ENCODE peak calls at places on chromosomes 6 and 20, in seven cellular contexts. One of them, this sample, is unnamed.

GRCh38 chr6:101537917-101538316 is 144.4 kb downstream of the GRIK2 start:
- DNase-seq in MG63: no peak
- DNase-seq in HCT116: no peak
- DNase-seq in fibroblast of villous mesenchyme: no peak
- DNase-seq in fibroblast of lung: no peak
- DNase-seq in brain microvascular endothelial cell: no peak
- DNase-seq in body of pancreas: no peak
- DNase-seq in this sample: no peak

GRCh38 chr6:106974999-106975698 is 620 bp upstream of the CD24 start:
- DNase-seq in fibroblast of lung: peak
- DNase-seq in body of pancreas: peak
- DNase-seq in brain microvascular endothelial cell: no peak
- DNase-seq in HCT116: no peak
- DNase-seq in fibroblast of villous mesenchyme: no peak
- DNase-seq in MG63: peak
- DNase-seq in this sample: peak

GRCh38 chr6:45619211-45619760 is 241.6 kb upstream of the SUPT3H start:
- DNase-seq in MG63: no peak
- DNase-seq in body of pancreas: no peak
- DNase-seq in fibroblast of lung: peak
- DNase-seq in HCT116: no peak
- DNase-seq in fibroblast of villous mesenchyme: no peak
- DNase-seq in brain microvascular endothelial cell: no peak
- DNase-seq in this sample: no peak

GRCh38 chr20:23157741-23158140 is 71.6 kb upstream of the CD93 start:
- DNase-seq in fibroblast of lung: peak
- DNase-seq in body of pancreas: no peak
- DNase-seq in MG63: no peak
- DNase-seq in brain microvascular endothelial cell: no peak
- DNase-seq in fibroblast of villous mesenchyme: no peak
- DNase-seq in HCT116: no peak
- DNase-seq in this sample: no peak

GRCh38 chr6:143803769-143804540 is 39.2 kb upstream of the LTV1 start:
- DNase-seq in fibroblast of villous mesenchyme: no peak
- DNase-seq in brain microvascular endothelial cell: no peak
- DNase-seq in body of pancreas: no peak
- DNase-seq in fibroblast of lung: no peak
- DNase-seq in MG63: no peak
- DNase-seq in HCT116: no peak
- DNase-seq in this sample: no peak

GRCh38 chr6:39280247-39280731 is 33.9 kb downstream of the KCNK17 start:
- DNase-seq in body of pancreas: peak
- DNase-seq in MG63: peak
- DNase-seq in fibroblast of villous mesenchyme: no peak
- DNase-seq in fibroblast of lung: no peak
- DNase-seq in brain microvascular endothelial cell: peak
- DNase-seq in HCT116: peak
- DNase-seq in this sample: peak

GRCh38 chr6:45423901-45424627 is 46.3 kb upstream of the SUPT3H start:
- DNase-seq in body of pancreas: no peak
- DNase-seq in HCT116: no peak
- DNase-seq in MG63: no peak
- DNase-seq in fibroblast of villous mesenchyme: no peak
- DNase-seq in fibroblast of lung: peak
- DNase-seq in brain microvascular endothelial cell: no peak
- DNase-seq in this sample: peak

GRCh38 chr6:47521966-47522365 is 44.4 kb downstream of the CD2AP start:
- DNase-seq in HCT116: no peak
- DNase-seq in MG63: no peak
- DNase-seq in fibroblast of villous mesenchyme: no peak
- DNase-seq in brain microvascular endothelial cell: no peak
- DNase-seq in fibroblast of lung: no peak
- DNase-seq in body of pancreas: no peak
- DNase-seq in this sample: no peak

GRCh38 chr6:100774681-100775080 is 106.4 kb downstream of the ASCC3 start:
- DNase-seq in fibroblast of lung: peak
- DNase-seq in body of pancreas: no peak
- DNase-seq in HCT116: no peak
- DNase-seq in brain microvascular endothelial cell: no peak
- DNase-seq in MG63: no peak
- DNase-seq in fibroblast of villous mesenchyme: no peak
- DNase-seq in this sample: no peak

GRCh38 chr6:154343473-154344308 is 12.9 kb downstream of the IPCEF1 start:
- DNase-seq in fibroblast of lung: peak
- DNase-seq in HCT116: peak
- DNase-seq in MG63: peak
- DNase-seq in brain microvascular endothelial cell: peak
- DNase-seq in body of pancreas: peak
- DNase-seq in fibroblast of villous mesenchyme: peak
- DNase-seq in this sample: peak

GRCh38 chr6:125393449-125393858 is 91.7 kb upstream of the HDDC2 start:
- DNase-seq in body of pancreas: no peak
- DNase-seq in brain microvascular endothelial cell: no peak
- DNase-seq in fibroblast of villous mesenchyme: no peak
- DNase-seq in fibroblast of lung: no peak
- DNase-seq in HCT116: no peak
- DNase-seq in MG63: no peak
- DNase-seq in this sample: no peak

GRCh38 chr6:10391799-10392198 is 23.1 kb downstream of the TFAP2A start:
- DNase-seq in fibroblast of villous mesenchyme: no peak
- DNase-seq in brain microvascular endothelial cell: no peak
- DNase-seq in MG63: no peak
- DNase-seq in HCT116: no peak
- DNase-seq in fibroblast of lung: no peak
- DNase-seq in body of pancreas: no peak
- DNase-seq in this sample: no peak
- H3K4me3 ChIP-seq in fibroblast of villous mesenchyme: no peak
- H3K4me3 ChIP-seq in brain microvascular endothelial cell: no peak
- H3K4me3 ChIP-seq in MG63: no peak
- H3K4me3 ChIP-seq in HCT116: no peak
- H3K4me3 ChIP-seq in fibroblast of lung: no peak
- H3K4me3 ChIP-seq in body of pancreas: no peak
- H3K4me3 ChIP-seq in this sample: no peak

GRCh38 chr20:37807491-37807890 is 95.4 kb upstream of the VSTM2L start:
- DNase-seq in HCT116: no peak
- DNase-seq in brain microvascular endothelial cell: no peak
- DNase-seq in fibroblast of lung: no peak
- DNase-seq in fibroblast of villous mesenchyme: no peak
- DNase-seq in MG63: no peak
- DNase-seq in body of pancreas: no peak
- DNase-seq in this sample: no peak

GRCh38 chr20:37801921-37802320 is 101.0 kb upstream of the VSTM2L start:
- DNase-seq in HCT116: no peak
- DNase-seq in brain microvascular endothelial cell: no peak
- DNase-seq in MG63: no peak
- DNase-seq in fibroblast of lung: no peak
- DNase-seq in fibroblast of villous mesenchyme: no peak
- DNase-seq in body of pancreas: no peak
- DNase-seq in this sample: no peak

GRCh38 chr20:37804584-37805566 is 98.1 kb upstream of the VSTM2L start:
- DNase-seq in brain microvascular endothelial cell: no peak
- DNase-seq in body of pancreas: no peak
- DNase-seq in fibroblast of lung: no peak
- DNase-seq in MG63: no peak
- DNase-seq in HCT116: no peak
- DNase-seq in fibroblast of villous mesenchyme: peak
- DNase-seq in this sample: no peak

GRCh38 chr20:37800618-37801017 is 102.3 kb upstream of the VSTM2L start:
- DNase-seq in fibroblast of villous mesenchyme: no peak
- DNase-seq in MG63: no peak
- DNase-seq in HCT116: no peak
- DNase-seq in brain microvascular endothelial cell: no peak
- DNase-seq in fibroblast of lung: no peak
- DNase-seq in body of pancreas: no peak
- DNase-seq in this sample: no peak

DNA sequence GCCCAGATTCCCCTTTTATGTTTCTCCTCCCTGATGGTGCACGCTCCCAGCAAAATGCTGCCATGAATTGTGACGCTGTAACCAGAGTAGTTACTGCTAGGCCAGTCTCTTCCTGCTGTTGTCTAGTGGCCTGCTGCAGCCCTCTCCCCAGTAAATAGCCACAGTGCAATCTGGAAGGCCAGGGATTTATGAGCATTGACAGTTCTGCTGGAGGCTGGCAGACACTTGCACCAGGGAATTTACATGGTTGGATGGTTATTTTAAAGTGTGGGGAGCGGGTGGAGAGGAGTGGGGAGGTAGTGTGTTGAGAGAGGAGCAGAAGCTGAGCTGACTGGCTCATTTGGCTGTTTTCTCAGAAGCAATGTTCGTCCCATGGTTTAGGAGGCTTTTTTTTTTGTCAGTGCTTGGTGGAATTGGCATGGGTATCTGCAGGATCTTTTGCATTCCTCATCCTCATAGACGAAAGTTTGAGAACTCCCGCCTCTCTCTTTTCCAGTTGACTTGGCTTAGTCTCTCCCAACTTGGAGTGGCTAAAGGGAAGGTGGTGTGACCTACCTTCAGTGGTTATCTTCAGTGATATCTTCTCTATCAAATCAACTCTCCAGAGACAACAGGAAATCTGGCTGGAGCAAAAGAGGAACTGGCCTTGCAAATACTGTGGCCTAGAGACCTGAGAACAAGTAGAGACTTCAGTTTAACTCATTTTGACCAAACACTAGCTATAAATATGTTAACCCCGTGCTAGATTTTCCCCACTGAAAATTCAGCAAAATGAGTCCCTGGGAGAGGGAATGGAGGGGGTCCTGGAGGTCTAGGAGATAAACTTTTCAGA is 99.2 kb upstream of the VSTM2L start:
- DNase-seq in body of pancreas: no peak
- DNase-seq in fibroblast of villous mesenchyme: no peak
- DNase-seq in MG63: no peak
- DNase-seq in HCT116: no peak
- DNase-seq in fibroblast of lung: no peak
- DNase-seq in brain microvascular endothelial cell: no peak
- DNase-seq in this sample: no peak
- H3K4me3 ChIP-seq in body of pancreas: no peak
- H3K4me3 ChIP-seq in fibroblast of villous mesenchyme: no peak
- H3K4me3 ChIP-seq in MG63: no peak
- H3K4me3 ChIP-seq in HCT116: no peak
- H3K4me3 ChIP-seq in fibroblast of lung: no peak
- H3K4me3 ChIP-seq in brain microvascular endothelial cell: no peak
- H3K4me3 ChIP-seq in this sample: no peak

GRCh38 chr20:7428946-7429345 is 511.3 kb downstream of the HAO1 start:
- DNase-seq in fibroblast of villous mesenchyme: no peak
- DNase-seq in brain microvascular endothelial cell: no peak
- DNase-seq in fibroblast of lung: no peak
- DNase-seq in MG63: no peak
- DNase-seq in HCT116: no peak
- DNase-seq in body of pancreas: no peak
- DNase-seq in this sample: no peak

GRCh38 chr20:7437311-7437710 is 502.9 kb downstream of the HAO1 start:
- DNase-seq in MG63: no peak
- DNase-seq in fibroblast of lung: no peak
- DNase-seq in fibroblast of villous mesenchyme: no peak
- DNase-seq in body of pancreas: no peak
- DNase-seq in HCT116: no peak
- DNase-seq in brain microvascular endothelial cell: no peak
- DNase-seq in this sample: no peak

GRCh38 chr20:7432612-7433011 is 507.6 kb downstream of the HAO1 start:
- DNase-seq in body of pancreas: no peak
- DNase-seq in MG63: no peak
- DNase-seq in fibroblast of villous mesenchyme: no peak
- DNase-seq in brain microvascular endothelial cell: no peak
- DNase-seq in fibroblast of lung: no peak
- DNase-seq in HCT116: no peak
- DNase-seq in this sample: no peak
- H3K4me3 ChIP-seq in body of pancreas: no peak
- H3K4me3 ChIP-seq in MG63: no peak
- H3K4me3 ChIP-seq in fibroblast of villous mesenchyme: no peak
- H3K4me3 ChIP-seq in brain microvascular endothelial cell: no peak
- H3K4me3 ChIP-seq in fibroblast of lung: no peak
- H3K4me3 ChIP-seq in HCT116: no peak
- H3K4me3 ChIP-seq in this sample: no peak

DNA sequence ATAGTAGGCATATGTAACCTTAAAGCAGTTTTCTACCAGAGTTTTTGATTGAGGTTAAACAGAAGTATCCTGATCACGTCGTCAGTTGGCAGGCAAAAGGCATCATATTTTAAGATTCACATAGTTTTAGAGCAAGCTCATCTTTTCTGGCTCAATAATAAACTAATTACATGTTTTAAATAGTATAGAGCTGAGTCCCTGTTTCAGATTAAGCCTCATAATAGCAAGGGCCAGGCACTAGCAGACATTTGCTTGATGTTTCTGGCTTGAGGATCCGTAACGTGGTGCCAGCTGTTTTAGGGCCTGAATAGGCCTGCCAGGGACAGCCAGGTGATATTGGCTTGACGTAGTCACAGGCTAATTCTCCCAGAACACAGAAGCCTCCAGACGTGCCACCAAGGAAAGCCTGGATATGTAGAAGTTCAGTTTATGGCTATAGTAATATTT is 91.1 kb downstream of the FOXO3 start:
- DNase-seq in brain microvascular endothelial cell: peak
- DNase-seq in body of pancreas: peak
- DNase-seq in fibroblast of villous mesenchyme: peak
- DNase-seq in MG63: peak
- DNase-seq in fibroblast of lung: peak
- DNase-seq in HCT116: no peak
- DNase-seq in this sample: no peak
- H3K4me3 ChIP-seq in brain microvascular endothelial cell: no peak
- H3K4me3 ChIP-seq in body of pancreas: no peak
- H3K4me3 ChIP-seq in fibroblast of villous mesenchyme: no peak
- H3K4me3 ChIP-seq in MG63: no peak
- H3K4me3 ChIP-seq in fibroblast of lung: no peak
- H3K4me3 ChIP-seq in HCT116: no peak
- H3K4me3 ChIP-seq in this sample: no peak

DNA sequence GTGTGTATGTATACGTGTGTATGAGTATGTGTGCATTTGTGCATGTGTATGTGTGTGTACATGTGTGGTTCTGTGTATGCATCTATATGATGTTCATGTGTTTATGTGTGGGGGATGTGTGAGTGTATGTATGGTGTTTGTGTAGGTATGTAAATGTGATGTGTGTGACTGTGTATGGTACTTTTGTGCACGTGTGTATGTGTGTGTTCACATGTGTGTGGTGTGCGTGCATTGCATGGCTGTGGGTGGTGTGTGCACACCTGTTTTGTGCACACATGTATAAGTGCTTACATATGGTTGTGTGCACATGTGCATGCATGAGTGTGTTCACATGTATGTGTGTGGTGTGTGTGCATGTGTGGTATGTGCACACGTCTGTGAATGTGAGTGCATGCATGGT is 6.2 kb downstream of the THBS2 start:
- DNase-seq in brain microvascular endothelial cell: no peak
- DNase-seq in MG63: no peak
- DNase-seq in body of pancreas: no peak
- DNase-seq in fibroblast of lung: no peak
- DNase-seq in HCT116: no peak
- DNase-seq in fibroblast of villous mesenchyme: no peak
- DNase-seq in this sample: no peak
- H3K4me3 ChIP-seq in brain microvascular endothelial cell: no peak
- H3K4me3 ChIP-seq in MG63: no peak
- H3K4me3 ChIP-seq in body of pancreas: no peak
- H3K4me3 ChIP-seq in fibroblast of lung: no peak
- H3K4me3 ChIP-seq in HCT116: no peak
- H3K4me3 ChIP-seq in fibroblast of villous mesenchyme: no peak
- H3K4me3 ChIP-seq in this sample: no peak

This sample was measured in mucosa of descending colon.